ENCODE peak calls at places on chromosomes 7 and 10, in six cellular contexts. K is HCT116, B is pancreas, P is uterus, S is astrocyte, R is left ventricle myocardium inferior. Q is an unnamed sample.

GRCh38 chr10:13272164-13272571 is 27.7 kb downstream of the PHYH start:
- DNase-seq in K (no peak), B (no peak), P (peak), S (peak), R (peak), Q (peak)

GRCh38 chr10:127921075-127921750 is 14.3 kb downstream of the PTPRE start:
- DNase-seq in K (no peak), B (no peak), P (no peak), S (no peak), R (no peak), Q (no peak)

GRCh38 chr10:82934947-82935346 is 1060.0 kb downstream of the NRG3 start:
- DNase-seq in K (no peak), B (no peak), P (no peak), S (no peak), R (no peak), Q (no peak)

GRCh38 chr10:17954856-17955255 is 3.1 kb downstream of the SLC39A12 start:
- DNase-seq in K (no peak), B (no peak), P (no peak), S (no peak), R (no peak), Q (no peak)

GRCh38 chr10:26725837-26726727 is 28.6 kb downstream of the PDSS1 start:
- DNase-seq in K (peak), B (peak), P (peak), S (peak), R (peak), Q (peak)

GRCh38 chr10:61135276-61135721 is 191.3 kb upstream of the RHOBTB1 start:
- DNase-seq in K (no peak), B (no peak), P (no peak), S (no peak), R (no peak), Q (no peak)

GRCh38 chr7:116172353-116172752 is 38.0 kb upstream of the TES start:
- DNase-seq in K (no peak), B (no peak), P (no peak), S (no peak), R (no peak), Q (no peak)

GRCh38 chr10:131902211-131902610 is 1.4 kb downstream of the PPP2R2D start:
- DNase-seq in K (no peak), B (peak), P (no peak), S (no peak), R (no peak), Q (no peak)

GRCh38 chr7:100694196-100694745 is at the start of gene GIGYF1:
- DNase-seq in K (no peak), B (peak), P (peak), S (peak), R (peak), Q (peak)

GRCh38 chr7:130277763-130278643 is 11.3 kb downstream of the CPA2 start:
- DNase-seq in K (peak), B (no peak), P (peak), S (peak), R (peak), Q (no peak)
- H3K27ac ChIP-seq in K (no peak), B (no peak), P (no peak), S (no peak), R (peak), Q (peak)

GRCh38 chr7:43768894-43769272 is 10.4 kb downstream of the BLVRA start:
- DNase-seq in K (no peak), B (no peak), P (no peak), S (no peak), R (no peak), Q (no peak)

GRCh38 chr7:43769791-43770465 is 11.4 kb downstream of the BLVRA start:
- DNase-seq in K (no peak), B (no peak), P (no peak), S (no peak), R (no peak), Q (no peak)

GRCh38 chr7:43768201-43768893 is 9.9 kb downstream of the BLVRA start:
- DNase-seq in K (no peak), B (no peak), P (no peak), S (no peak), R (no peak), Q (no peak)

GRCh38 chr7:43771128-43771527 is 12.6 kb downstream of the BLVRA start:
- DNase-seq in K (no peak), B (no peak), P (no peak), S (no peak), R (no peak), Q (no peak)

GRCh38 chr7:43771567-43771966 is 13.1 kb downstream of the BLVRA start:
- DNase-seq in K (no peak), B (no peak), P (peak), S (no peak), R (no peak), Q (no peak)
- H3K27ac ChIP-seq in K (no peak), B (no peak), P (no peak), S (no peak), R (no peak), Q (no peak)

GRCh38 chr7:50564630-50565558 is at the start of gene DDC:
- DNase-seq in K (no peak), B (no peak), P (no peak), S (no peak), R (no peak), Q (no peak)

GRCh38 chr7:50565559-50565916 is 333 bp upstream of the DDC start:
- DNase-seq in K (no peak), B (no peak), P (no peak), S (no peak), R (no peak), Q (no peak)

GRCh38 chr7:50564171-50564570 is 1.0 kb downstream of the DDC start:
- DNase-seq in K (no peak), B (no peak), P (no peak), S (no peak), R (no peak), Q (no peak)

GRCh38 chr7:50567715-50568261 is 2.6 kb upstream of the DDC start:
- DNase-seq in K (no peak), B (no peak), P (no peak), S (no peak), R (no peak), Q (no peak)

GRCh38 chr7:50565977-50566376 is 772 bp upstream of the DDC start:
- DNase-seq in K (no peak), B (no peak), P (no peak), S (no peak), R (no peak), Q (no peak)
- H3K27ac ChIP-seq in K (no peak), B (no peak), P (no peak), S (no peak), R (no peak), Q (no peak)

DNA sequence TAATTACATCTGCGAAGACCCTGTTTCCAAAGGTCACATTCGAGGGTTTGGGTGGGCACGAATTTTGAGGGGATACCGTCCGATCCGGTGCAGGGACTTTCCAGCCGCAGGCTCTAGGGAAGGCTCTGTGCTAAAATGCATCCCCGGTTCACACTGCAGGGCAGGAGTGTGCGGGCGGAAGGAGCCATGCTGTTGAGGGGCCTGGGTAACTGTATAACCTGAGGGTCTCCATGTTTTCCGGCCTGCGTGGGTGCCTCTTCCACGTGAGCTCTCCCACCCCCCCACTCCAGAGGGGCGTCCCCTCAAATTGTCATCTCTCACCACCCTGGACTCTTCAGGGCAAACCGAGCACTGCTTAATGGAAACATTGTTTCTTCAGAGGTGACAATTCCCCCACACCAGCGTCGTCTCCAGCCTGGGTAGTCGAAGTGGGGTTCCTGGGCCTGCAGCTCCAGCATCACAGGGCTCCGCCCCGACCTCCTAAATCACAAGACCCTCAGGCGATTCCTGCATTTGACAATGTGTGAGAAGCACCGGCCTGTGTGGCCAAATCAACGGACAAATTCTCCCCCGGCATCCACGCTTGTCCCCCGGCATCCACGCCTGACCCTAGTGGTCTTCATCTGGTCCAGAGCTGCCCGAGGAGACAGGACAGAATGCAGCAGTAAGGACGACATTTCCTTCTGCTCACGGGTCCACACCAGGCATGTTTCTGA is 51.2 kb downstream of the FOXL3 start:
- DNase-seq in K (no peak), B (peak), P (no peak), S (no peak), R (no peak), Q (no peak)
- H3K27ac ChIP-seq in K (no peak), B (peak), P (no peak), S (no peak), R (peak), Q (peak)